ENCODE peak calls at places on chromosomes 2 and 18, in ten cellular contexts. R is IMR-90, A is ovary, L is A549, Q is body of pancreas, M is vagina, W is K562, E is adrenal gland, N is prostate gland, J is HCT116. S is an unnamed sample.

GRCh38 chr2:43806719-43807031 is 32.0 kb downstream of the ABCG5 start:
- DNase-seq in L (no peak), E (no peak), N (no peak), W (no peak), Q (no peak), J (no peak), A (no peak), M (no peak), R (no peak), S (no peak)

GRCh38 chr2:71385008-71385407 is 53.4 kb downstream of the ZNF638 start:
- DNase-seq in W (no peak), M (no peak), E (no peak), J (no peak), Q (no peak), N (no peak), L (no peak), A (no peak), R (peak), S (peak)

GRCh38 chr2:162013514-162014205 is 60.4 kb downstream of the DPP4 start:
- DNase-seq in A (no peak), J (no peak), M (no peak), E (no peak), W (no peak), N (no peak), Q (no peak), L (no peak), R (no peak), S (no peak)

GRCh38 chr2:176781570-176782217 is 430.9 kb upstream of the HNRNPA3 start:
- DNase-seq in J (no peak), L (no peak), M (no peak), A (no peak), W (no peak), R (no peak), N (no peak), Q (no peak), E (no peak), S (no peak)

GRCh38 chr2:6946722-6947121 is 29.5 kb downstream of the RNF144A start:
- DNase-seq in J (no peak), A (no peak), Q (no peak), N (peak), R (peak), W (no peak), E (no peak), M (no peak), L (no peak), S (no peak)

GRCh38 chr2:225317191-225317590 is 82.3 kb upstream of the NYAP2 start:
- DNase-seq in L (no peak), Q (no peak), M (no peak), W (no peak), E (no peak), A (no peak), R (no peak), J (no peak), N (no peak), S (no peak)

GRCh38 chr2:232333361-232334135 is 45.0 kb upstream of the ALPP start:
- DNase-seq in R (no peak), M (no peak), J (no peak), Q (peak), N (peak), L (peak), W (peak), E (peak), A (peak), S (no peak)

GRCh38 chr2:215435809-215436704 is at the start of gene FN1:
- DNase-seq in M (peak), L (peak), W (peak), J (peak), E (peak), Q (peak), R (peak), N (peak), A (peak), S (peak)

GRCh38 chr2:24971300-24971549 is 530 bp downstream of the DNAJC27 start:
- DNase-seq in E (peak), N (peak), W (no peak), A (no peak), L (peak), Q (no peak), R (no peak), J (no peak), M (no peak), S (peak)

GRCh38 chr18:79378416-79379250 is 17.1 kb upstream of the NFATC1 start:
- DNase-seq in M (no peak), E (peak), J (no peak), N (peak), W (peak), R (peak), Q (peak), L (peak), A (peak), S (no peak)

GRCh38 chr18:49032189-49032584 is 81.4 kb upstream of the SMAD7 start:
- DNase-seq in A (no peak), L (no peak), J (no peak), M (no peak), W (no peak), R (no peak), E (no peak), N (no peak), Q (no peak), S (no peak)

GRCh38 chr2:55282110-55282917 is 13.3 kb upstream of the MTIF2 start:
- DNase-seq in R (peak), E (peak), J (peak), Q (peak), W (peak), N (peak), M (no peak), L (peak), A (peak), S (peak)
- TF ChIP-seq POLR2A in R (peak), E (peak), J (no peak), Q (peak), W (peak), N (peak), M (no peak), L (peak), A (peak), S (peak)

GRCh38 chr2:210170442-210171303 is 536 bp downstream of the KANSL1L start:
- DNase-seq in Q (peak), W (peak), J (peak), E (peak), N (peak), R (peak), L (peak), A (peak), M (peak), S (peak)
- TF ChIP-seq POLR2A in Q (no peak), W (peak), J (peak), E (peak), N (peak), R (peak), L (no peak), A (peak), M (peak), S (peak)

GRCh38 chr2:54672587-54673456 is 50.6 kb upstream of the EML6 start:
- DNase-seq in A (no peak), E (no peak), L (no peak), Q (no peak), N (no peak), R (no peak), J (no peak), W (no peak), M (peak), S (no peak)

GRCh38 chr2:54669677-54670484 is 53.6 kb upstream of the EML6 start:
- DNase-seq in E (no peak), A (no peak), W (no peak), Q (no peak), R (peak), N (peak), J (no peak), L (no peak), M (peak), S (no peak)

GRCh38 chr2:54670485-54671009 is 52.9 kb upstream of the EML6 start:
- DNase-seq in R (no peak), N (no peak), E (no peak), L (no peak), W (no peak), A (no peak), M (peak), Q (no peak), J (no peak), S (no peak)

GRCh38 chr2:54671875-54672586 is 51.4 kb upstream of the EML6 start:
- DNase-seq in W (no peak), N (no peak), R (peak), J (no peak), M (peak), A (no peak), E (no peak), Q (no peak), L (no peak), S (no peak)

GRCh38 chr2:54671010-54671409 is 52.5 kb upstream of the EML6 start:
- DNase-seq in N (no peak), L (no peak), M (peak), Q (no peak), W (no peak), A (no peak), R (no peak), E (no peak), J (no peak), S (no peak)
- TF ChIP-seq POLR2A in N (no peak), L (no peak), M (no peak), Q (no peak), W (no peak), A (no peak), R (no peak), E (no peak), J (no peak), S (no peak)

GRCh38 chr2:74779587-74780135 is 54.3 kb upstream of the HK2 start:
- DNase-seq in L (no peak), R (no peak), E (no peak), N (no peak), J (no peak), M (no peak), Q (no peak), A (no peak), W (no peak), S (no peak)

GRCh38 chr2:74778381-74779371 is 55.3 kb upstream of the HK2 start:
- DNase-seq in Q (no peak), L (no peak), A (no peak), J (no peak), R (peak), W (no peak), E (no peak), N (no peak), M (no peak), S (no peak)

GRCh38 chr2:74772071-74772470 is 61.9 kb upstream of the HK2 start:
- DNase-seq in L (no peak), E (no peak), W (no peak), R (no peak), Q (no peak), A (no peak), J (no peak), M (no peak), N (no peak), S (no peak)

GRCh38 chr2:74777161-74777900 is 56.6 kb upstream of the HK2 start:
- DNase-seq in R (no peak), L (no peak), N (no peak), A (no peak), E (no peak), W (no peak), J (no peak), M (no peak), Q (no peak), S (no peak)
- TF ChIP-seq POLR2A in R (no peak), L (no peak), N (no peak), A (no peak), E (no peak), W (no peak), J (no peak), M (no peak), Q (no peak), S (no peak)

GRCh38 chr2:37198681-37199065 is 2.4 kb downstream of the CEBPZOS start:
- DNase-seq in N (no peak), E (no peak), A (no peak), W (no peak), M (no peak), Q (no peak), L (no peak), J (no peak), R (no peak), S (no peak)

GRCh38 chr2:37201208-37201607 is 4.9 kb downstream of the CEBPZOS start:
- DNase-seq in E (no peak), L (no peak), A (no peak), R (peak), M (no peak), N (no peak), Q (no peak), J (no peak), W (no peak), S (no peak)

GRCh38 chr2:37191747-37192146 is 3.3 kb upstream of the SULT6B1 start:
- DNase-seq in E (no peak), W (no peak), R (no peak), L (no peak), J (no peak), Q (no peak), A (no peak), N (no peak), M (no peak), S (no peak)

GRCh38 chr2:37192551-37192950 is 3.7 kb upstream of the CEBPZOS start:
- DNase-seq in M (no peak), A (no peak), R (no peak), W (no peak), Q (no peak), E (no peak), J (no peak), N (no peak), L (no peak), S (no peak)

DNA sequence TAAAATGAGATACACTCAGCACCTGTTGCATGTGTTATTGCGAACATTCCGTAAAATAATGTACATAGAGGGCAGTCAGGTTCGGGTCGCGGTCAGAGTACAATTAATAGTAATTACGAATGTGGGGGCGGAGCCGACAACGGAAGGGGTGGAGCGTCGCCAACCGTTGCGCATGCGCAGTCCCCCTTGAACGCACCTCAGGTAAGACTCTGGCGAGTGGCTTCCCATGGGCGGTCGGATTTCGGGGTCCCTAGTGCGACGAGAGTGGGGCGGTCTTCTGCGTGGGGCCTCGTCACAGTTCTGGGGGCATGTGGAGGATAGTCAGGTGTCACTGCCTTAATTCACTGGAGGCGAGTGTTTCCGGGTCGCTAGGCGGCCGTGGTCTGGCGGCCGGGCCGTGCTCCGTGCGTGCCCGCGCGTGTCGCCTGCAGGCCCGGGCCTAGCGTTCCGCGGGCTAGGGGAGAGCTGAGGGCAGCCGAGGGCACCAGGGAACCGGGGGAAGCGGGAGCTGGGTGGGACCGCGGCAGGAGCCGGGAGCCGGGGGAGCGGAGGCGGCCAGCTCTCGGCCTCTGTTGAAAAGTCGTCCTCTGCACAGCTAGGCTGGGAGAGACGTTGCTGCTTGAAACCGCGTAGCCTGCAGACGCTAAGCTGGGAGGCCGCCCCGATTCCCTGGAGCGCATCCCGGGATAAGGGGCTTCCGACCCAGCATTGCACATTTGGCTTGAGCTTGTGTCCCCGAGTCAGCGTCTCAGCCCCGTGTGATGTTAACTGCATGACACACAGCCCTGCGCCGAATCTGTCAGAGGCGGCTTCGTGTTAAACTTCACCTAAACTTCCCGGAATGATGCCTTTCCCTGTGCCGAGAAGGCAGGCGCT is at the start of gene CEBPZOS:
- DNase-seq in A (peak), N (peak), L (peak), J (peak), Q (peak), R (peak), E (peak), M (no peak), W (peak), S (peak)
- TF ChIP-seq POLR2A in A (peak), N (peak), L (peak), J (peak), Q (peak), R (peak), E (peak), M (no peak), W (peak), S (peak)

GRCh38 chr2:224039080-224039769 is at the start of gene SERPINE2:
- DNase-seq in E (peak), J (peak), L (peak), M (peak), Q (no peak), R (peak), N (peak), W (peak), A (peak), S (peak)
- TF ChIP-seq POLR2A in E (no peak), J (peak), L (peak), M (no peak), Q (no peak), R (no peak), N (no peak), W (no peak), A (no peak), S (peak)

DNA sequence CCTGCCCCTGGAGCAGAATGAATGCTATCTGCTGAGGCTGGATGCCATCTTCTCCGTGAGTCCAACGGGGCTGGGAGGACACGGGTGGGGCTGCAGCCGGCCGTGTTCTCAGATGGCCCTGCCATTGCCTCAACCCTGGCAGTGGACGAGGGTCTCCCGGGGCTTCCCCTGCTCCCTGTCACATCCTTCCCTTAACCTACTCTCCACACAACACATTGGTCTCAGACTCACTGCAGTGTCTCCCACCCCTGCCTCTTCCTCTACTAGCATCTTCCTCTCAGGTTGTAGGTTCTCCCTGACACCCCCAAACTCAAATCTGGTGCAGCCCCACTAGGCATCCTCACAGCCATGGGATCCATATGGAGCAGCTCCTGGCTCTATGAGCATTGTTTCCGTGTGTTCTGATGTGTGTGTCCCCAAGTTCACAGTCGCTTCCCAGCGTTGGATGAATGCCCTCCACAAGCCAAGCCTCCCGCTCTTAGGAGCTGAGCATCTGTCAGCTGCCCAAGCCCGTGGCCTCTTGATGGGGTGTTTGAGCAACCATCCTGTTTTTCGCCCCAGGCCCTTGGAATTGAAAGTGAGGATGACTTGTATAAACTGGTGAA is 27.8 kb downstream of the OTOF start:
- DNase-seq in M (peak), A (no peak), N (no peak), J (no peak), R (no peak), E (no peak), Q (no peak), L (no peak), W (no peak), S (no peak)
- TF ChIP-seq POLR2A in M (no peak), A (no peak), N (no peak), J (no peak), R (no peak), E (no peak), Q (no peak), L (no peak), W (no peak), S (no peak)

GRCh38 chr2:222655748-222656543 is at the start of gene FARSB:
- DNase-seq in A (peak), W (peak), M (peak), E (peak), L (peak), J (peak), Q (peak), R (peak), N (peak), S (peak)
- TF ChIP-seq POLR2A in A (peak), W (peak), M (no peak), E (no peak), L (peak), J (peak), Q (no peak), R (peak), N (no peak), S (peak)